ENCODE peak calls at places on chromosomes 13 and 19, in eight cellular contexts. W is OCI-LY7, H is Calu3, Q is cardiac fibroblast, C is HL-60, B is fibroblast of pulmonary artery, V is endothelial cell, X is Panc1. O is an unnamed sample.

GRCh38 chr13:87398047-87398446 is 273.1 kb upstream of the SLITRK5 start:
- DNase-seq in H (no peak), B (no peak), Q (no peak), V (no peak), X (no peak), W (no peak), C (no peak), O (no peak)

GRCh38 chr13:73937420-73937819 is 196.8 kb downstream of the KLF12 start:
- DNase-seq in B (no peak), V (no peak), X (no peak), Q (no peak), C (no peak), W (no peak), H (no peak), O (no peak)

GRCh38 chr19:2726160-2726855 is 5.1 kb upstream of the DIRAS1 start:
- DNase-seq in Q (no peak), H (no peak), W (no peak), X (no peak), C (no peak), V (no peak), B (no peak), O (no peak)

GRCh38 chr19:47573076-47574026 is at the start of gene ZNF541:
- DNase-seq in H (no peak), W (no peak), X (no peak), Q (peak; percentile 35), V (no peak), C (peak; percentile 20), B (peak; percentile 55), O (no peak)

GRCh38 chr13:99297330-99297729 is 9.9 kb downstream of the GPR183 start:
- DNase-seq in V (no peak), C (no peak), X (no peak), B (no peak), H (no peak), W (no peak), Q (no peak), O (no peak)

GRCh38 chr19:48123907-48124675 is 13.5 kb upstream of the PLA2G4C start:
- DNase-seq in B (peak; percentile 86), Q (peak; percentile 90), W (no peak), C (no peak), H (peak; percentile 71), V (no peak), X (no peak), O (peak; percentile 58)

GRCh38 chr19:22052644-22053013 is 345 bp downstream of the ZNF257 start:
- DNase-seq in C (no peak), W (peak; percentile 19), H (peak; percentile 1), V (no peak), Q (no peak), X (no peak), B (peak; percentile 0), O (no peak)

GRCh38 chr19:2050349-2050990 is 574 bp downstream of the MKNK2 start:
- DNase-seq in Q (no peak), H (no peak), V (no peak), C (peak; percentile 36), X (no peak), W (no peak), B (no peak), O (no peak)

GRCh38 chr13:114146629-114147028 is 14.2 kb upstream of the RASA3 start:
- DNase-seq in W (no peak), H (no peak), C (no peak), Q (no peak), X (no peak), B (no peak), V (peak; percentile 53), O (no peak)

GRCh38 chr13:19573072-19573716 is 11.9 kb upstream of the TPTE2 start:
- DNase-seq in W (no peak), B (no peak), H (no peak), X (no peak), C (no peak), V (no peak), Q (no peak), O (no peak)

GRCh38 chr13:77506874-77507273 is 28.6 kb upstream of the SCEL start:
- DNase-seq in H (no peak), Q (no peak), X (no peak), C (no peak), B (no peak), V (no peak), W (peak; percentile 31), O (no peak)

GRCh38 chr13:50161052-50161451 is 145.8 kb downstream of the KCNRG start:
- DNase-seq in H (no peak), W (no peak), B (peak; percentile 69), V (no peak), X (no peak), C (no peak), Q (peak; percentile 75), O (no peak)

GRCh38 chr13:74287672-74288169 is 153.5 kb upstream of the KLF12 start:
- DNase-seq in H (peak; percentile 35), Q (peak; percentile 61), V (peak; percentile 53), W (peak; percentile 88), C (peak; percentile 6), X (no peak), B (peak; percentile 65), O (peak; percentile 8)

GRCh38 chr13:25890671-25891212 is 161.1 kb downstream of the SHISA2 start:
- DNase-seq in V (no peak), B (peak; percentile 13), H (no peak), X (no peak), W (no peak), Q (peak; percentile 17), C (peak; percentile 35), O (no peak)
- TF ChIP-seq CTCF in V (no peak), B (no peak), H (no peak), X (no peak), W (no peak), Q (no peak), C (no peak), O (no peak)

DNA sequence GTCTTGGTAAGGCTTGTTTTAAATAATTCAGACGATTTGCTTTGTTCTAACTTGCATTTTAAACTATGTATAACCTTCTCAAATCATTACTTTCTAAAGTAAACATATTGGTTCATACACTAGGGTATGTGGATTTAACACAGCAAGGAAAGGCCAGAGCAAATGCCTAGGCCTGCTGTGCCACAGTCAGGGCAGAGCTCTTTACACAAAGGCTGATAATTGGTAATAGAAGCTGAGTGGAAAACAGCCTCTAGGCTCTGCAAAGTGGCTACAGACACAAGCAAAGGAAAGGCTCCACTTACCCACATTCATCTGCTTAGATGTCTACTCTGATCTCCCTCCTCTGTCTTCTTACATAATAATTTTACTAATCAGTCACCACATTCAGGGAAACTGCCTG is 382.8 kb downstream of the OLFM4 start:
- DNase-seq in H (no peak), C (no peak), V (no peak), W (no peak), B (no peak), Q (no peak), X (no peak), O (no peak)
- TF ChIP-seq CTCF in H (no peak), C (no peak), V (no peak), W (no peak), B (no peak), Q (no peak), X (no peak), O (no peak)

GRCh38 chr13:75569576-75569975 is 20.0 kb downstream of the UCHL3 start:
- DNase-seq in X (no peak), H (no peak), W (no peak), C (no peak), Q (no peak), V (no peak), B (no peak), O (no peak)

DNA sequence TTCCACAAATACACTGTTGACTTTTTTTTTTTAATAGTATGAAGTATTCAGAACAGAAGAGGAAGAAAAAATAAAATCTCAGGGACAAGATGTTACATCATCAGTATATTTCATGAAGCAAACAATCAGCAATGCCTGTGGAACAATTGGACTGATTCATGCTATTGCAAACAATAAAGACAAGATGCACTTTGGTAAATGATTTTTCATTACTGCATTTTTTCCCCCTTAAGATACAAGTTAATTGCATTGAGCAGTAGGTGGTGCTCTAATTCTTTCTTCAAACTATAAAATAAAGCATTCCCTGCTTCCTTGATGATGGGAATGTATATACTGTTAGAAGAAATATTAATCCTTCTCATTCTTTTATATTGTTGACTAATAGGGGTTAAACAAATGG is 17.1 kb downstream of the UCHL3 start:
- DNase-seq in W (peak; percentile 9), Q (peak; percentile 82), X (no peak), V (no peak), H (no peak), C (no peak), B (peak; percentile 80), O (no peak)
- TF ChIP-seq CTCF in W (peak; percentile 72), Q (peak; percentile 37), X (peak; percentile 41), V (no peak), H (no peak), C (no peak), B (peak; percentile 52), O (peak; percentile 41)

GRCh38 chr19:55165952-55166529 is 372 bp downstream of the DNAAF3 start:
- DNase-seq in V (peak; percentile 84), Q (peak; percentile 79), W (peak; percentile 46), B (peak; percentile 84), X (peak; percentile 61), H (peak; percentile 94), C (no peak), O (peak; percentile 68)
- TF ChIP-seq CTCF in V (peak; percentile 27), Q (peak; percentile 67), W (peak; percentile 68), B (peak; percentile 68), X (peak; percentile 99), H (peak; percentile 66), C (peak; percentile 52), O (peak; percentile 48)

GRCh38 chr13:33310245-33311038 is 24.9 kb upstream of the STARD13 start:
- DNase-seq in X (no peak), W (no peak), B (no peak), V (no peak), H (no peak), Q (no peak), C (no peak), O (no peak)

GRCh38 chr13:33311040-33311439 is 25.5 kb upstream of the STARD13 start:
- DNase-seq in W (no peak), Q (no peak), X (no peak), H (no peak), B (no peak), V (no peak), C (no peak), O (no peak)

GRCh38 chr13:33313504-33313903 is 27.9 kb upstream of the STARD13 start:
- DNase-seq in X (no peak), Q (no peak), V (no peak), C (no peak), W (no peak), B (no peak), H (no peak), O (no peak)

GRCh38 chr13:33307820-33308219 is 22.3 kb upstream of the STARD13 start:
- DNase-seq in Q (no peak), V (no peak), H (no peak), B (peak; percentile 53), C (no peak), X (no peak), W (no peak), O (no peak)

DNA sequence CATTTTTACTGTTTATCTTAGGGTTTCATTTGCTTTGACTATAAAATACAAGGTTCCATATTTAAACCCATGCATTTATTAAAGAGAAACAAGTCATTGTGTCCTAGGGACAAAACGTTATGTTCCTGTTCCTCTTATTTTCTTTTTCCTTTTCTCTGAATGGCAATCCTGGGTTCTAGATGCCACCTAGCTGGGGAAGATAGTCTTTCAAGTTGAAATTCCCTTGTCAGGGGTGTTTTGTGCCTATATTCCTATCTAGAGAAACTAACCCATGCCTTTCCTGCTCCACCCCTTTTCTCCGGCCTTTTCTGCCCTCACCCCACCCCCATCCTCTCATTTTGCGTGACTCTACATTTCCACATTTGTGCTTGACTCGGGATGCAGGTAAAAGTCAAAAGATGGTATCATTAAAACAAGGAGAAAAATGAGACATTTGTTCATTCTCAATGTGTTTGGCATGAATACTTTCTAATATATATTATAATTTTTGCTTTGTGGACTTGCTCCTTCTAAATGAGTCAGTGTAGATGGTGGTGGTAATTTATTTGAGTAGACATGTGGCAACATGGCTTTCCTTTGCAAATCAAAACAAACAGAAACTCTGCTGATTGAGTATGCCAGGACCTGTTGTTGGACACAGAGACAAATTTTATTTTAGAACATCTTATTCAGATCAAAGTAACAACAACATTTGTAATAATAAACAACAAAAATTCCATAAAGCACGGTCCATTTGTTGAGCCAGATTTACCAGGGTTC is 26.8 kb upstream of the STARD13 start:
- DNase-seq in H (no peak), X (peak; percentile 10), C (no peak), B (peak; percentile 32), Q (peak; percentile 42), W (no peak), V (no peak), O (no peak)
- TF ChIP-seq CTCF in H (no peak), X (peak; percentile 33), C (no peak), B (peak; percentile 19), Q (peak; percentile 17), W (no peak), V (no peak), O (peak; percentile 15)

O was measured in GM13977.